ENCODE peak calls at places on chromosomes 12 and 14, in ten cellular contexts. One of them, this sample, is unnamed.

GRCh38 chr14:50619569-50620141 is 48.5 kb downstream of the SAV1 start:
- DNase-seq in NCI-H1092: no peak
- DNase-seq in GM12891: no peak
- DNase-seq in activated gamma-delta T cell treated with Interleukin-2 at 50 U/mL for 16 hours: no peak
- DNase-seq in Panc1: peak
- DNase-seq in NCI-H1105: peak
- DNase-seq in fibroblast of lung: peak
- DNase-seq in NT2/D1: no peak
- DNase-seq in body of pancreas: no peak
- DNase-seq in amniotic stem cell: no peak
- DNase-seq in this sample: no peak

GRCh38 chr14:36306836-36307235 is 13.6 kb downstream of the MBIP start:
- DNase-seq in NCI-H1092: no peak
- DNase-seq in GM12891: no peak
- DNase-seq in activated gamma-delta T cell treated with Interleukin-2 at 50 U/mL for 16 hours: no peak
- DNase-seq in Panc1: no peak
- DNase-seq in NCI-H1105: no peak
- DNase-seq in fibroblast of lung: no peak
- DNase-seq in NT2/D1: no peak
- DNase-seq in body of pancreas: no peak
- DNase-seq in amniotic stem cell: no peak
- DNase-seq in this sample: no peak

GRCh38 chr12:92977326-92977725 is 48.2 kb upstream of the EEA1 start:
- DNase-seq in NCI-H1092: no peak
- DNase-seq in GM12891: no peak
- DNase-seq in activated gamma-delta T cell treated with Interleukin-2 at 50 U/mL for 16 hours: no peak
- DNase-seq in Panc1: no peak
- DNase-seq in NCI-H1105: no peak
- DNase-seq in fibroblast of lung: no peak
- DNase-seq in NT2/D1: no peak
- DNase-seq in body of pancreas: no peak
- DNase-seq in amniotic stem cell: no peak
- DNase-seq in this sample: no peak

GRCh38 chr14:23095196-23096108 is at the start of gene C14orf119:
- DNase-seq in NCI-H1092: no peak
- DNase-seq in GM12891: peak
- DNase-seq in activated gamma-delta T cell treated with Interleukin-2 at 50 U/mL for 16 hours: peak
- DNase-seq in Panc1: peak
- DNase-seq in NCI-H1105: no peak
- DNase-seq in fibroblast of lung: peak
- DNase-seq in NT2/D1: peak
- DNase-seq in body of pancreas: peak
- DNase-seq in amniotic stem cell: no peak
- DNase-seq in this sample: peak

GRCh38 chr14:68978550-68978911 is 571 bp downstream of the ACTN1 start:
- DNase-seq in NCI-H1092: peak
- DNase-seq in GM12891: peak
- DNase-seq in activated gamma-delta T cell treated with Interleukin-2 at 50 U/mL for 16 hours: peak
- DNase-seq in Panc1: no peak
- DNase-seq in NCI-H1105: peak
- DNase-seq in fibroblast of lung: peak
- DNase-seq in NT2/D1: no peak
- DNase-seq in body of pancreas: peak
- DNase-seq in amniotic stem cell: peak
- DNase-seq in this sample: no peak

GRCh38 chr12:120639771-120640721 is at the start of gene CABP1:
- DNase-seq in NCI-H1092: no peak
- DNase-seq in GM12891: peak
- DNase-seq in activated gamma-delta T cell treated with Interleukin-2 at 50 U/mL for 16 hours: peak
- DNase-seq in Panc1: no peak
- DNase-seq in NCI-H1105: peak
- DNase-seq in fibroblast of lung: no peak
- DNase-seq in NT2/D1: no peak
- DNase-seq in body of pancreas: peak
- DNase-seq in amniotic stem cell: no peak
- DNase-seq in this sample: no peak

GRCh38 chr14:83556746-83557460 is 1973.0 kb upstream of the FLRT2 start:
- DNase-seq in NCI-H1092: no peak
- DNase-seq in GM12891: no peak
- DNase-seq in activated gamma-delta T cell treated with Interleukin-2 at 50 U/mL for 16 hours: no peak
- DNase-seq in Panc1: no peak
- DNase-seq in NCI-H1105: no peak
- DNase-seq in fibroblast of lung: peak
- DNase-seq in NT2/D1: no peak
- DNase-seq in body of pancreas: no peak
- DNase-seq in amniotic stem cell: no peak
- DNase-seq in this sample: no peak

GRCh38 chr14:88323520-88324199 is 591 bp upstream of the KCNK10 start:
- DNase-seq in NCI-H1092: no peak
- DNase-seq in GM12891: peak
- DNase-seq in activated gamma-delta T cell treated with Interleukin-2 at 50 U/mL for 16 hours: no peak
- DNase-seq in Panc1: no peak
- DNase-seq in NCI-H1105: peak
- DNase-seq in fibroblast of lung: no peak
- DNase-seq in NT2/D1: no peak
- DNase-seq in body of pancreas: no peak
- DNase-seq in amniotic stem cell: no peak
- DNase-seq in this sample: no peak

GRCh38 chr12:51953925-51954324 is 2.4 kb downstream of the ACVR1B start:
- DNase-seq in NCI-H1092: no peak
- DNase-seq in GM12891: no peak
- DNase-seq in activated gamma-delta T cell treated with Interleukin-2 at 50 U/mL for 16 hours: no peak
- DNase-seq in Panc1: no peak
- DNase-seq in NCI-H1105: no peak
- DNase-seq in fibroblast of lung: no peak
- DNase-seq in NT2/D1: no peak
- DNase-seq in body of pancreas: no peak
- DNase-seq in amniotic stem cell: no peak
- DNase-seq in this sample: no peak

GRCh38 chr12:131620946-131621681 is 89.8 kb upstream of the SFSWAP start:
- DNase-seq in NCI-H1092: no peak
- DNase-seq in GM12891: no peak
- DNase-seq in activated gamma-delta T cell treated with Interleukin-2 at 50 U/mL for 16 hours: no peak
- DNase-seq in Panc1: no peak
- DNase-seq in NCI-H1105: no peak
- DNase-seq in fibroblast of lung: no peak
- DNase-seq in NT2/D1: no peak
- DNase-seq in body of pancreas: no peak
- DNase-seq in amniotic stem cell: no peak
- DNase-seq in this sample: no peak

GRCh38 chr12:53493610-53494391 is 5.5 kb downstream of the MAP3K12 start:
- DNase-seq in NCI-H1092: no peak
- DNase-seq in GM12891: no peak
- DNase-seq in activated gamma-delta T cell treated with Interleukin-2 at 50 U/mL for 16 hours: no peak
- DNase-seq in Panc1: no peak
- DNase-seq in NCI-H1105: no peak
- DNase-seq in fibroblast of lung: no peak
- DNase-seq in NT2/D1: no peak
- DNase-seq in body of pancreas: no peak
- DNase-seq in amniotic stem cell: no peak
- DNase-seq in this sample: no peak

GRCh38 chr12:116779597-116779996 is 41.5 kb downstream of the RNFT2 start:
- DNase-seq in NCI-H1092: no peak
- DNase-seq in GM12891: no peak
- DNase-seq in activated gamma-delta T cell treated with Interleukin-2 at 50 U/mL for 16 hours: no peak
- DNase-seq in Panc1: no peak
- DNase-seq in NCI-H1105: no peak
- DNase-seq in fibroblast of lung: no peak
- DNase-seq in NT2/D1: no peak
- DNase-seq in body of pancreas: no peak
- DNase-seq in amniotic stem cell: no peak
- DNase-seq in this sample: no peak

GRCh38 chr12:126492181-126492580 is 1426.9 kb downstream of the AACS start:
- DNase-seq in NCI-H1092: no peak
- DNase-seq in GM12891: no peak
- DNase-seq in activated gamma-delta T cell treated with Interleukin-2 at 50 U/mL for 16 hours: no peak
- DNase-seq in Panc1: no peak
- DNase-seq in NCI-H1105: no peak
- DNase-seq in fibroblast of lung: no peak
- DNase-seq in NT2/D1: no peak
- DNase-seq in body of pancreas: no peak
- DNase-seq in amniotic stem cell: no peak
- DNase-seq in this sample: no peak

GRCh38 chr14:33755358-33755757 is 195.5 kb downstream of the EGLN3 start:
- DNase-seq in NCI-H1092: no peak
- DNase-seq in GM12891: no peak
- DNase-seq in activated gamma-delta T cell treated with Interleukin-2 at 50 U/mL for 16 hours: no peak
- DNase-seq in Panc1: no peak
- DNase-seq in NCI-H1105: no peak
- DNase-seq in fibroblast of lung: no peak
- DNase-seq in NT2/D1: no peak
- DNase-seq in body of pancreas: no peak
- DNase-seq in amniotic stem cell: no peak
- DNase-seq in this sample: no peak

GRCh38 chr14:93941293-93941910 is 14.3 kb downstream of the FAM181A start:
- DNase-seq in NCI-H1092: peak
- DNase-seq in GM12891: no peak
- DNase-seq in activated gamma-delta T cell treated with Interleukin-2 at 50 U/mL for 16 hours: no peak
- DNase-seq in Panc1: no peak
- DNase-seq in NCI-H1105: peak
- DNase-seq in fibroblast of lung: peak
- DNase-seq in NT2/D1: no peak
- DNase-seq in body of pancreas: peak
- DNase-seq in amniotic stem cell: peak
- DNase-seq in this sample: no peak

GRCh38 chr12:91874086-91874865 is 271.4 kb downstream of the BTG1 start:
- DNase-seq in NCI-H1092: no peak
- DNase-seq in GM12891: no peak
- DNase-seq in activated gamma-delta T cell treated with Interleukin-2 at 50 U/mL for 16 hours: no peak
- DNase-seq in Panc1: no peak
- DNase-seq in NCI-H1105: no peak
- DNase-seq in fibroblast of lung: no peak
- DNase-seq in NT2/D1: no peak
- DNase-seq in body of pancreas: no peak
- DNase-seq in amniotic stem cell: no peak
- DNase-seq in this sample: no peak